ENCODE peak calls at places on chromosome 10, in seven cellular contexts. M, F, Y, G, D, X and P are unnamed samples.

GRCh38 chr10:96266118-96266770 is 5.1 kb downstream of the BLNK start:
- DNase-seq in G (no peak), X (no peak), F (no peak), D (no peak), Y (no peak), M (no peak), P (no peak)

GRCh38 chr10:123139521-123140163 is 3.9 kb downstream of the HMX3 start:
- DNase-seq in Y (no peak), F (peak; percentile 42), D (no peak), M (no peak), X (peak; percentile 47), G (no peak), P (peak; percentile 31)

GRCh38 chr10:48306870-48307531 is 524 bp downstream of the MAPK8 start:
- DNase-seq in M (peak; percentile 73), X (peak; percentile 60), G (peak; percentile 72), Y (peak; percentile 79), D (peak; percentile 84), F (peak; percentile 60), P (no peak)

GRCh38 chr10:132434405-132435005 is 37.5 kb downstream of the PWWP2B start:
- DNase-seq in M (peak; percentile 72), X (peak; percentile 59), G (no peak), D (no peak), F (no peak), Y (peak; percentile 83), P (no peak)

GRCh38 chr10:13659887-13660544 is 73.3 kb downstream of the PRPF18 start:
- DNase-seq in X (peak; percentile 61), G (peak; percentile 35), Y (peak; percentile 75), D (peak; percentile 76), M (peak; percentile 78), F (peak; percentile 59), P (peak; percentile 38)

GRCh38 chr10:88417337-88417736 is 165.8 kb downstream of the RNLS start:
- DNase-seq in Y (no peak), M (no peak), X (no peak), F (no peak), D (no peak), G (no peak), P (no peak)

GRCh38 chr10:83541096-83541495 is 598.2 kb upstream of the GHITM start:
- DNase-seq in X (no peak), M (no peak), D (no peak), F (no peak), G (no peak), Y (no peak), P (no peak)

GRCh38 chr10:79222186-79222585 is 125.1 kb upstream of the PPIF start:
- DNase-seq in X (no peak), F (no peak), Y (no peak), G (no peak), D (peak; percentile 72), M (no peak), P (no peak)

GRCh38 chr10:58823983-58824382 is 311.3 kb downstream of the BICC1 start:
- DNase-seq in F (no peak), G (no peak), D (no peak), Y (no peak), X (no peak), M (no peak), P (no peak)

GRCh38 chr10:86647773-86648705 is 6.3 kb upstream of the OPN4 start:
- DNase-seq in M (no peak), F (no peak), D (peak; percentile 35), X (no peak), Y (peak; percentile 40), G (no peak), P (peak; percentile 33)

GRCh38 chr10:48482207-48482606 is 122.7 kb downstream of the ARHGAP22 start:
- DNase-seq in G (no peak), M (no peak), F (no peak), Y (no peak), D (no peak), X (no peak), P (no peak)

GRCh38 chr10:15518256-15518655 is 147.2 kb upstream of the FAM171A1 start:
- DNase-seq in G (no peak), D (no peak), X (no peak), Y (no peak), F (no peak), M (no peak), P (no peak)

GRCh38 chr10:14971867-14972448 is 12.8 kb downstream of the MEIG1 start:
- DNase-seq in M (no peak), Y (peak; percentile 69), X (no peak), D (no peak), F (peak; percentile 38), G (peak; percentile 11), P (no peak)

GRCh38 chr10:114188001-114188400 is 8.8 kb downstream of the TDRD1 start:
- DNase-seq in X (no peak), G (no peak), M (no peak), Y (no peak), D (no peak), F (no peak), P (no peak)

GRCh38 chr10:22244001-22244400 is 26.2 kb upstream of the EBLN1 start:
- DNase-seq in M (no peak), Y (no peak), D (no peak), F (no peak), X (no peak), G (no peak), P (no peak)

GRCh38 chr10:60681103-60681502 is 97.2 kb upstream of the CDK1 start:
- DNase-seq in F (no peak), Y (no peak), X (no peak), G (no peak), M (no peak), D (no peak), P (no peak)

GRCh38 chr10:126129026-126129425 is 232.7 kb downstream of the FANK1 start:
- DNase-seq in M (no peak), X (no peak), Y (no peak), F (no peak), D (no peak), G (no peak), P (no peak)

GRCh38 chr10:130477360-130477759 is 341.2 kb downstream of the GLRX3 start:
- DNase-seq in G (no peak), X (no peak), M (no peak), D (no peak), Y (no peak), F (no peak), P (no peak)

GRCh38 chr10:7329219-7329618 is 81.6 kb downstream of the SFMBT2 start:
- DNase-seq in G (no peak), M (no peak), D (no peak), F (peak; percentile 7), X (no peak), Y (no peak), P (no peak)

GRCh38 chr10:69969961-69970360 is 82.7 kb upstream of the MACROH2A2 start:
- DNase-seq in M (no peak), F (no peak), X (no peak), D (no peak), Y (no peak), G (no peak), P (no peak)

GRCh38 chr10:4522296-4523000 is 303.6 kb upstream of the AKR1E2 start:
- DNase-seq in M (no peak), G (no peak), D (no peak), X (no peak), F (no peak), Y (no peak), P (no peak)

GRCh38 chr10:95268438-95268837 is 22.4 kb downstream of the PDLIM1 start:
- DNase-seq in M (peak; percentile 50), D (peak; percentile 53), F (no peak), G (no peak), Y (no peak), X (peak; percentile 24), P (no peak)

GRCh38 chr10:90308223-90308622 is 549.6 kb downstream of the HTR7 start:
- DNase-seq in Y (no peak), F (no peak), X (no peak), M (no peak), G (no peak), D (no peak), P (no peak)

GRCh38 chr10:100501423-100501822 is 18.2 kb downstream of the SEC31B start:
- DNase-seq in D (no peak), X (no peak), Y (no peak), M (no peak), G (no peak), F (no peak), P (no peak)

GRCh38 chr10:103812431-103812830 is 42.9 kb downstream of the SH3PXD2A start:
- DNase-seq in Y (no peak), G (no peak), M (no peak), D (no peak), X (peak; percentile 53), F (peak; percentile 37), P (no peak)

GRCh38 chr10:97196213-97197029 is 10.7 kb upstream of the SLIT1 start:
- DNase-seq in G (peak; percentile 46), F (peak; percentile 57), X (peak; percentile 58), D (peak; percentile 64), M (peak; percentile 56), Y (peak; percentile 81), P (peak; percentile 15)

GRCh38 chr10:63166742-63167258 is 33.7 kb downstream of the NRBF2 start:
- DNase-seq in D (no peak), G (no peak), M (no peak), F (no peak), Y (no peak), X (peak; percentile 27), P (peak; percentile 27)

GRCh38 chr10:26746111-26746510 is 48.6 kb downstream of the PDSS1 start:
- DNase-seq in F (no peak), X (no peak), Y (no peak), G (no peak), M (no peak), D (no peak), P (no peak)
- H3K36me3 ChIP-seq in F (peaks cover 9% of the 10 kb centered on the region), X (no peaks in the 10 kb centered on the region), Y (no peaks in the 10 kb centered on the region), G (peaks cover 29% of the 10 kb centered on the region), M (peaks cover 84% of the 10 kb centered on the region), D (no peaks in the 10 kb centered on the region), P (no peaks in the 10 kb centered on the region)

GRCh38 chr10:27959093-27959715 is 39.7 kb downstream of the ODAD2 start:
- DNase-seq in D (no peak), M (no peak), G (no peak), Y (no peak), F (no peak), X (no peak), P (no peak)
- H3K4me3 ChIP-seq in D (no peak overlapping the region), M (no peak overlapping the region), G (no peak overlapping the region), Y (no peak overlapping the region), F (no peak overlapping the region), X (no peak overlapping the region), P (no peak overlapping the region)

DNA sequence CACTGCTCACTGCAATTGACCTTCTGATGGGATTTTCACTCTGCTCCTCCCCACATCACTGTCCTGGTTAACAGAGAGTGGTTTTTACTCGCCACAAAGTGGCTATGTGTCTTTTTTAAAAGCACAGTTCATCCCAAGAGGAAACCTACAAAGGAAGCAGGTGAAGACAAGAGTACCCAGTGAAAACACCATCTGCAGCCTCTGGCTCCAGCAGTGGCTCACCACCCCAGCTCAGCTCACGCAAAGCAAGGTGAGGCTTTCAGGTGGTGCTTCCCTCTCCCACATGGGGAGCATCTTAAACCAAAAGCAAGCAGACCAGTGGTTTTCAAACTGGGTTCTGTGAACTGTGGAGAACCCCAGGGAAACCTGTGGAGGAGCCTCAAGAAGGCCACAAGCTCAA is 14.0 kb downstream of the DLG5 start:
- DNase-seq in F (no peak), D (no peak), Y (no peak), M (no peak), X (no peak), G (no peak), P (no peak)
- H3K27ac ChIP-seq in F (no peak overlapping the region), D (no peak overlapping the region), Y (no peak overlapping the region), M (no peak overlapping the region), X (no peak overlapping the region), G (no peak overlapping the region), P (no peak overlapping the region)

DNA sequence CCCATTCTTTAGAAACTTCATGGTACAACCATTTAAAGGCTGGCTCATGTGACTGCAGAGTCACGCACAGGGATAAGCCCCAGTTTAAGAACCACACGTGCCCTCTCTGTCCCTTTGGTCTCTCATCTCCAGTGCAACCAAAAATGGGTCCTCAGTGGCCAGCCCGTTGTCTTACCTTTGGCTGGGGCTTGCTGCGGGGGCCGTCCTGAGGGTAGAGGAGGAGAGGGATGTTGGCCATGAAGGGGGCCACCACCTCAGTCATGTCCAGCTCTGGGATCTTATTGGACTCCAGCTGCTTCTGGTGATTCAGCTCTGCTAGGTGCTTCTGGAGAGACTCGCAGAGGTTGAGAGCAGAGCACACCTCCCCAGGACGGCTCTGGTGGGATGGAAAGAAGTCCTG is 22.3 kb downstream of the PSAP start:
- DNase-seq in G (no peak), Y (no peak), M (no peak), D (no peak), F (no peak), X (no peak), P (no peak)
- H3K36me3 ChIP-seq in G (peaks cover 78% of the 10 kb centered on the region), Y (no peaks in the 10 kb centered on the region), M (peaks cover 96% of the 10 kb centered on the region), D (peaks cover 3% of the 10 kb centered on the region), F (peaks cover 74% of the 10 kb centered on the region), X (peaks cover 42% of the 10 kb centered on the region), P (peaks cover 49% of the 10 kb centered on the region)